ENCODE peak calls at places on chromosomes 2 and 18, in five cellular contexts. E, Q, R, G and I are unnamed samples.

GRCh38 chr2:160054984-160055725 is 7.3 kb downstream of the PLA2R1 start:
- DNase-seq in E (peak; percentile 40), Q (no peak), R (no peak), G (peak; percentile 14), I (no peak)

GRCh38 chr2:84919885-84920580 is 14.6 kb downstream of the TMSB10 start:
- DNase-seq in E (peak; percentile 98), Q (no peak), R (peak; percentile 50), G (peak; percentile 97), I (peak; percentile 92)

GRCh38 chr18:39350916-39351315 is 1785.3 kb upstream of the CELF4 start:
- DNase-seq in E (no peak), Q (no peak), R (no peak), G (no peak), I (no peak)

GRCh38 chr18:55551227-55551626 is 36.8 kb downstream of the TCF4 start:
- DNase-seq in E (no peak), Q (no peak), R (no peak), G (no peak), I (no peak)

GRCh38 chr2:222399038-222399783 is 25.1 kb upstream of the SGPP2 start:
- DNase-seq in E (no peak), Q (no peak), R (no peak), G (no peak), I (no peak)

GRCh38 chr18:31825772-31826171 is 65.1 kb upstream of the SLC25A52 start:
- DNase-seq in E (no peak), Q (no peak), R (peak; percentile 64), G (no peak), I (no peak)

GRCh38 chr2:3678212-3678611 is 20.2 kb downstream of the ALLC start:
- DNase-seq in E (no peak), Q (no peak), R (no peak), G (no peak), I (no peak)

GRCh38 chr2:3403587-3404334 is 24.3 kb downstream of the TRAPPC12 start:
- DNase-seq in E (no peak), Q (no peak), R (no peak), G (no peak), I (no peak)

GRCh38 chr2:101718993-101719571 is 21.6 kb downstream of the MAP4K4 start:
- DNase-seq in E (no peak), Q (no peak), R (no peak), G (no peak), I (no peak)

GRCh38 chr2:36403675-36404230 is 48.2 kb downstream of the CRIM1 start:
- DNase-seq in E (peak; percentile 47), Q (no peak), R (no peak), G (peak; percentile 71), I (peak; percentile 34)

GRCh38 chr2:196278491-196278911 is 107.1 kb upstream of the STK17B start:
- DNase-seq in E (peak; percentile 42), Q (no peak), R (no peak), G (peak; percentile 74), I (peak; percentile 38)

GRCh38 chr2:203440671-203441070 is 94.4 kb downstream of the RAPH1 start:
- DNase-seq in E (no peak), Q (no peak), R (no peak), G (no peak), I (no peak)

GRCh38 chr2:100875516-100876230 is 55.7 kb downstream of the NPAS2 start:
- DNase-seq in E (no peak), Q (peak; percentile 17), R (no peak), G (no peak), I (no peak)

GRCh38 chr2:65081232-65081685 is 25.0 kb downstream of the CEP68 start:
- DNase-seq in E (no peak), Q (no peak), R (no peak), G (no peak), I (peak; percentile 18)

GRCh38 chr2:15730545-15731212 is 139.0 kb downstream of the DDX1 start:
- DNase-seq in E (peak; percentile 95), Q (no peak), R (peak; percentile 51), G (peak; percentile 85), I (peak; percentile 97)

GRCh38 chr2:226644342-226644957 is 155.2 kb downstream of the IRS1 start:
- DNase-seq in E (peak; percentile 67), Q (no peak), R (no peak), G (peak; percentile 37), I (peak; percentile 25)

GRCh38 chr2:170217778-170218251 is 39.9 kb downstream of the MYO3B start:
- DNase-seq in E (peak; percentile 88), Q (no peak), R (no peak), G (no peak), I (no peak)

GRCh38 chr18:53534203-53534602 is 690.3 kb downstream of the MBD2 start:
- DNase-seq in E (no peak), Q (no peak), R (no peak), G (no peak), I (no peak)

GRCh38 chr18:9550413-9550812 is 63.9 kb downstream of the PPP4R1 start:
- DNase-seq in E (no peak), Q (no peak), R (no peak), G (no peak), I (no peak)

GRCh38 chr2:141641462-141641861 is 489.4 kb downstream of the LRP1B start:
- DNase-seq in E (peak; percentile 31), Q (no peak), R (no peak), G (peak; percentile 50), I (no peak)

GRCh38 chr18:8948471-8949149 is 153.9 kb upstream of the NDUFV2 start:
- DNase-seq in E (peak; percentile 72), Q (no peak), R (no peak), G (peak; percentile 75), I (peak; percentile 84)

GRCh38 chr2:234425923-234426603 is 70.8 kb downstream of the ARL4C start:
- DNase-seq in E (no peak), Q (no peak), R (peak; percentile 34), G (no peak), I (no peak)

GRCh38 chr2:18987592-18988073 is 370.8 kb downstream of the OSR1 start:
- DNase-seq in E (peak; percentile 93), Q (no peak), R (peak; percentile 48), G (peak; percentile 95), I (peak; percentile 88)

GRCh38 chr2:127560929-127561275 is 25.4 kb downstream of the MYO7B start:
- DNase-seq in E (peak; percentile 5), Q (no peak), R (no peak), G (no peak), I (no peak)

GRCh38 chr2:210792000-210792399 is 235.6 kb downstream of the CPS1 start:
- DNase-seq in E (no peak), Q (no peak), R (no peak), G (no peak), I (no peak)

GRCh38 chr18:68397241-68398035 is 317.5 kb downstream of the TMX3 start:
- DNase-seq in E (no peak), Q (no peak), R (no peak), G (no peak), I (no peak)

GRCh38 chr2:157150747-157151146 is 106.8 kb upstream of the GALNT5 start:
- DNase-seq in E (peak; percentile 71), Q (no peak), R (no peak), G (peak; percentile 76), I (no peak)

GRCh38 chr18:3452750-3453539 is 3.0 kb downstream of the TGIF1 start:
- DNase-seq in E (peak; percentile 48), Q (no peak), R (no peak), G (peak; percentile 38), I (peak; percentile 6)

GRCh38 chr2:154832711-154833110 is 134.2 kb downstream of the KCNJ3 start:
- DNase-seq in E (no peak), Q (no peak), R (no peak), G (no peak), I (no peak)

GRCh38 chr2:19368760-19369159 is 10.3 kb upstream of the OSR1 start:
- DNase-seq in E (no peak), Q (no peak), R (no peak), G (no peak), I (no peak)

GRCh38 chr18:34710430-34711386 is 610 bp downstream of the DTNA start:
- DNase-seq in E (peak; percentile 87), Q (no peak), R (no peak), G (peak; percentile 84), I (no peak)

GRCh38 chr2:153077311-153077710 is 358.9 kb downstream of the ARL6IP6 start:
- DNase-seq in E (no peak), Q (no peak), R (no peak), G (no peak), I (no peak)

GRCh38 chr2:60925994-60926750 is 44.8 kb downstream of the REL start:
- DNase-seq in E (peak; percentile 60), Q (no peak), R (no peak), G (peak; percentile 35), I (no peak)
- H3K36me3 ChIP-seq in E (no peaks in the 10 kb centered on the region), Q (peaks cover 43% of the 10 kb centered on the region), R (peaks cover 72% of the 10 kb centered on the region), G (peaks cover 12% of the 10 kb centered on the region), I (peaks cover 8% of the 10 kb centered on the region)

DNA sequence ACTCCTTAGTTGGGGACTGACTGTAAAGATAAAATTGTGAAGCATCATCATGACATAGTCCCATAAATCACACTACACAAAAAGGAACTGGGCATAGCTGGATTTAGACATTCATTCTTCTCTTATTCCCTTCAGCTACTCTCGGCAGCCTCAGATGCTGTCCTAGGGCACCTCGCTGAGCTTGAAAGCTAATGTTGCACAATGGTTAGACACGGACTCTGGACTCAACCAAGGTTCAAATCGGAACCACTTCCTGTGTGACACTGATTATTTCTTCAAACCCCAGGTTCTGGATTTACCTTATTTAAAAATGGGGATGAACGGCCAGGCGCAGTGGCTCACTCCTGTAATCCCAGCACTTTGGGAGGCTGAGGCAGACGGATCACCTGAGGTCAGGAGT is 89.8 kb downstream of the CCBE1 start:
- DNase-seq in E (no peak), Q (no peak), R (no peak), G (no peak), I (no peak)
- H3K4me3 ChIP-seq in E (no peak overlapping the region), Q (no peak overlapping the region), R (no peak overlapping the region), G (no peak overlapping the region), I (no peak overlapping the region)

DNA sequence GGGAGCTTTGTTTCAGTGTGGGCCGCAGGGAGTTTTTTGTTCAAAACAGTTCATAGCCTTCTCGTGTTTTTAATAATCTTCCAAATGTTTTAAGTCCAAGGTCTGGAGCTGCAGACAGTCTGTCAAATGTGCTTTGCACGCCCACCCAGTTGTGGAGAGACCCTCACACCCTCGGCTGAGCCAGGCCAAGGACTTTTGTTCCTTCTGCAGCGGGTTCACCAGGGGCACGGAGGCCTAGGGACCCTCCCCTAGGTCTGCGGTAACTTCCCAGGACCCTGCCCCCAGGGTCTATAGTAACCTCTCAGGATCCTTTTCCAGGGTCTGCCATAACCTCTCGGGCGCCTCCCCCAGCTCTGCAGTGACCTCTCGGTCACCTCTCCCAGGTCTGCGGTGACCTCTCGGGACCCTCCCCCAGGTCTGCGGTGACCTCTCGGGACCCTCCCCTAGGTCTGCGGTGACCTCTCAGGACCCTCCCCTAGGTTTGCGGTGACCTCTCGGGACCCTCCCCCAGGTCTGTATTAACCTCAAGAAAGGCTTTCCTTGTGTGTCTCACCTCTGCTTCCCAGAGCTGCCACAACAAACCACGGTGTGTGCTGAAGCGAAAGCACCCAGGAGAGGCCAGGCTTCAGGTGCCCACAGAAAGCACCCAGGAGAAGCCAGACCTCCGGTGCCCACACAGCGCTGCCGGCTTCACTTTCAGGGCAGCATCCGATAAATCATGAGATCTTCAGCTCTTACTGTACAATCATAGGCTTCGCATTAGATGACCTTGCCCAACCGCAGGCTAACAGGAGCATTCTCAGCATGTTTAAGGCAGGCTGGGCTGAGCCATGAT is 301.9 kb upstream of the SALL3 start:
- DNase-seq in E (no peak), Q (no peak), R (no peak), G (no peak), I (no peak)
- H3K9me3 ChIP-seq in E (no peaks in the 10 kb centered on the region), Q (no peaks in the 10 kb centered on the region), R (no peaks in the 10 kb centered on the region), G (no peaks in the 10 kb centered on the region), I (no peaks in the 10 kb centered on the region)

DNA sequence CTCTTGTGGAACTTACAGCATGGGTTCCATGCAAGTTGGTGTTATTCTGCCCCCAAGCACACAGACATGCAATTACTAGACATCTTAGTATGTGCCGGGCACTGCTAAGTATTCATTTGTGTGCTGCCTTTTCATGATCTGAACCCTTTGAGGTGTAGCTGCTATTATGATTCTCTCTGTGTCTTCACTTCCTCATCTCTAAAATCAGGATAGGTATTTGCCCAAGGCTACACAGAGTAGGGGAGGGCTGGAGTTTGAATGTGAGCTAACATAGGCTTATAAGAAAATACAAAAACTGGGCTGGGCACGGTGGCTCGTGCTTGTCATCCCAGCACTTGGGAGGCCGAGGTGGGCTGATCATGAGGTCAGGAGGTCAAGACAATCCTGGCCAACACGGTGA is 27.2 kb downstream of the FASTKD2 start:
- DNase-seq in E (no peak), Q (no peak), R (no peak), G (no peak), I (no peak)
- H3K36me3 ChIP-seq in E (peaks cover 4% of the 10 kb centered on the region), Q (peaks cover 82% of the 10 kb centered on the region), R (peaks cover 44% of the 10 kb centered on the region), G (peaks cover 76% of the 10 kb centered on the region), I (peaks cover 54% of the 10 kb centered on the region)